ENCODE peak calls at places on chromosomes 16 and 17, in ten cellular contexts. K is A549; Y is fibroblast of lung; J is cardiac muscle cell; P is AG04450; C is effector memory CD4-positive, alpha-beta T cell; W is esophagus muscularis mucosa; U is left lung; H is GM23248; F is epithelial cell of prostate. T is an unnamed sample.

GRCh38 chr17:75182319-75182568 is 515 bp downstream of the SUMO2 start:
- DNase-seq in K (no peak), Y (no peak), J (no peak), P (no peak), C (no peak), W (no peak), U (peak), H (no peak), F (no peak), T (no peak)

GRCh38 chr17:79988163-79988971 is 47.3 kb downstream of the TBC1D16 start:
- DNase-seq in K (peak), Y (peak), J (peak), P (peak), C (no peak), W (no peak), U (peak), H (peak), F (no peak), T (no peak)

GRCh38 chr16:60902114-60902513 is 1134.1 kb downstream of the CDH8 start:
- DNase-seq in K (no peak), Y (no peak), J (no peak), P (no peak), C (no peak), W (no peak), U (no peak), H (no peak), F (no peak), T (no peak)

GRCh38 chr17:79793924-79794304 is 3.0 kb downstream of the CBX8 start:
- DNase-seq in K (peak), Y (peak), J (peak), P (peak), C (no peak), W (no peak), U (peak), H (peak), F (no peak), T (no peak)

GRCh38 chr17:49779730-49780220 is 8.7 kb upstream of the KAT7 start:
- DNase-seq in K (peak), Y (peak), J (peak), P (peak), C (no peak), W (no peak), U (no peak), H (peak), F (peak), T (peak)

GRCh38 chr16:47136101-47136820 is 7.5 kb downstream of the NETO2 start:
- DNase-seq in K (no peak), Y (peak), J (peak), P (no peak), C (no peak), W (no peak), U (no peak), H (peak), F (peak), T (no peak)

GRCh38 chr16:25253322-25253721 is 4.3 kb downstream of the ZKSCAN2 start:
- DNase-seq in K (no peak), Y (no peak), J (no peak), P (no peak), C (no peak), W (no peak), U (no peak), H (no peak), F (no peak), T (no peak)

GRCh38 chr17:82384051-82384729 is 12.6 kb downstream of the UTS2R start:
- DNase-seq in K (no peak), Y (no peak), J (no peak), P (no peak), C (no peak), W (no peak), U (peak), H (no peak), F (peak), T (no peak)

GRCh38 chr17:2048805-2049204 is 6.1 kb upstream of the HIC1 start:
- DNase-seq in K (no peak), Y (no peak), J (no peak), P (no peak), C (no peak), W (no peak), U (peak), H (peak), F (no peak), T (no peak)

GRCh38 chr16:19749571-19750080 is 31.6 kb downstream of the IQCK start:
- DNase-seq in K (no peak), Y (peak), J (no peak), P (no peak), C (no peak), W (no peak), U (no peak), H (no peak), F (no peak), T (no peak)

GRCh38 chr16:75019007-75019406 is 20.2 kb downstream of the ZNRF1 start:
- DNase-seq in K (no peak), Y (peak), J (no peak), P (no peak), C (no peak), W (no peak), U (no peak), H (no peak), F (no peak), T (no peak)

GRCh38 chr16:30010817-30011504 is at the start of gene DOC2A:
- DNase-seq in K (no peak), Y (no peak), J (no peak), P (no peak), C (no peak), W (no peak), U (peak), H (peak), F (no peak), T (no peak)

GRCh38 chr16:56645311-56645710 is 6.4 kb upstream of the MT1B start:
- DNase-seq in K (no peak), Y (no peak), J (no peak), P (no peak), C (no peak), W (no peak), U (no peak), H (no peak), F (no peak), T (no peak)

GRCh38 chr16:79104567-79104966 is 496.0 kb downstream of the MAF start:
- DNase-seq in K (no peak), Y (no peak), J (no peak), P (no peak), C (no peak), W (no peak), U (no peak), H (no peak), F (no peak), T (no peak)

GRCh38 chr16:2319606-2320005 is 20.9 kb downstream of the ABCA3 start:
- DNase-seq in K (no peak), Y (no peak), J (no peak), P (no peak), C (no peak), W (no peak), U (no peak), H (no peak), F (no peak), T (no peak)

GRCh38 chr17:7838291-7839075 is 4.5 kb downstream of the KDM6B start:
- DNase-seq in K (no peak), Y (peak), J (peak), P (no peak), C (no peak), W (no peak), U (no peak), H (peak), F (no peak), T (no peak)

GRCh38 chr16:22369221-22369811 is 5.1 kb downstream of the CDR2 start:
- DNase-seq in K (no peak), Y (peak), J (peak), P (peak), C (no peak), W (no peak), U (no peak), H (peak), F (no peak), T (peak)

DNA sequence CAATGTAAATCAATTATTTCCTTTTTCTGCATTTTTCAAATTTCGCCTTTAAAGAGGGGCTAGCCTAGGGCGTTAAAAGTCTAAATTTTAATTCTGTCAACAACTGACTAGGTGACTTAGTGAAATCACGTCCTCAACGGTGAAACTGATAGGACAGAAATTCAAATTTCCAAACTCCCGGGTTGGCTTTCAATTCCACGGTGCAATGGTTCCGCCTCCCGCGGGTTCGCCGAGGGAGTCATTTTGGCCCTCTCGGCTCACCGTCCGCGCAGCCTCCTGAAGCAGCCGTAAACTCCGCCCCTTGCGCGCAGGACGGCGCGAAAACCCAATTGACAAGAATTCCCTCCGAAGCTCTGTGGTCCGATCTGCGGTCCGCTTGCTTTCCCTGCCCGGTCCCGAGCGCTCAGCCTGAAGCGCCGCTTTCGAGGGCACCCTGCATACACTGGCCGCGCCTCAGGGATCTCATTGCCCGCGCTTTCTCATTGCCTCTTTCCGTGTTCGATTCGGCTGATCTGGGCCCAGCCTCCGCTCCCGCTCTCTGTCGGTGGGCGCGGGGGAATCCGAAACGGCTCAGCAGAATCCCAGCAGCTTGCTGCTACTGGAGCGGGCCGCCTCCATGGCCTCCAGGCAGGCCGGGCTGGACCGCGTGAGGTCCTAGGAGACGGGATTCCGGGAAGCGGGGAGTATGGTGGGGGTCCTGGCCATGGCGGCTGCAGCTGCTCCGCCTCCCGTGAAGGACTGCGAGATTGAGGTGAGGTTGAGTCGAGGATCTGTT is at the start of gene ATAD5:
- DNase-seq in K (peak), Y (peak), J (peak), P (peak), C (peak), W (peak), U (peak), H (peak), F (no peak), T (peak)
- H3K27ac ChIP-seq in K (peak), Y (peak), J (peak), P (no peak), C (peak), W (peak), U (no peak), H (peak), F (peak), T (peak)

DNA sequence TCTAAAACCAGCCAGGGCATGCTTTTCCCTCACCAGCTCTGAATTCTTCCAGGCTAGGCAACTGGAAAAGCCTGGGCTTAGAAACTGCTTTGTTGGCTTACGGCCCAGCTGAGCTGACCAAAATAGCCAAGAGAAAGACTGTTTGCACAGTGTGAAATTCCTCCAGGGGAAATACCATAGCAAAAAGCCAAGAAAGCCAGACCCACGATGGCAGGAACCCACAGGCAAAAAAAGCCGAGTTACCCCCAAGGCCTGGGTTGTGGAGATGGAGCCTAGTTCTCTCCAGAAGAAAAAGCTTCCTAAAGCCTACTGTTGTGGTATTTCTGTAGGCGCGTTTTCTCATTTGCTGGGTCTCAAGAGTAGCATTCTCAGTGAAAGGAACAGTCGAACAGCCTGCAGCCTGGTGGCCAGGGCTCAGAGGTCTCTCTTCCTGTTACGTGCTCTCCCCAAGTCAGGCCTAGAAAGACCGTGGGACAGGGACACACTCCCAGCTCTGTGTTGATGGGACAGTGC is 9.2 kb downstream of the SP2 start:
- DNase-seq in K (no peak), Y (peak), J (peak), P (peak), C (no peak), W (no peak), U (no peak), H (peak), F (no peak), T (no peak)
- H3K27ac ChIP-seq in K (no peak), Y (no peak), J (peak), P (peak), C (no peak), W (peak), U (peak), H (peak), F (peak), T (peak)

GRCh38 chr17:73356561-73357170 is 44.9 kb upstream of the CDC42EP4 start:
- DNase-seq in K (no peak), Y (no peak), J (no peak), P (no peak), C (no peak), W (no peak), U (peak), H (no peak), F (no peak), T (no peak)
- H3K27ac ChIP-seq in K (no peak), Y (no peak), J (no peak), P (no peak), C (no peak), W (peak), U (no peak), H (no peak), F (no peak), T (no peak)

GRCh38 chr16:67856927-67857546 is 9.5 kb upstream of the CENPT start:
- DNase-seq in K (no peak), Y (no peak), J (no peak), P (no peak), C (no peak), W (no peak), U (no peak), H (no peak), F (no peak), T (no peak)
- H3K27ac ChIP-seq in K (no peak), Y (peak), J (no peak), P (peak), C (peak), W (peak), U (peak), H (peak), F (peak), T (no peak)

GRCh38 chr17:62892870-62893338 is 73.1 kb upstream of the TANC2 start:
- DNase-seq in K (peak), Y (peak), J (peak), P (peak), C (peak), W (no peak), U (no peak), H (peak), F (peak), T (peak)

GRCh38 chr17:62888148-62888547 is 77.9 kb upstream of the TANC2 start:
- DNase-seq in K (no peak), Y (peak), J (no peak), P (no peak), C (no peak), W (no peak), U (no peak), H (no peak), F (no peak), T (peak)

GRCh38 chr17:62892069-62892675 is 73.9 kb upstream of the TANC2 start:
- DNase-seq in K (no peak), Y (peak), J (no peak), P (no peak), C (no peak), W (no peak), U (no peak), H (no peak), F (no peak), T (no peak)

GRCh38 chr17:62895256-62895649 is 70.8 kb upstream of the TANC2 start:
- DNase-seq in K (no peak), Y (no peak), J (no peak), P (no peak), C (no peak), W (no peak), U (no peak), H (no peak), F (no peak), T (no peak)

GRCh38 chr17:62891659-62892058 is 74.4 kb upstream of the TANC2 start:
- DNase-seq in K (no peak), Y (no peak), J (no peak), P (no peak), C (no peak), W (no peak), U (no peak), H (no peak), F (no peak), T (no peak)
- H3K27ac ChIP-seq in K (peak), Y (no peak), J (peak), P (no peak), C (no peak), W (no peak), U (peak), H (no peak), F (peak), T (no peak)

DNA sequence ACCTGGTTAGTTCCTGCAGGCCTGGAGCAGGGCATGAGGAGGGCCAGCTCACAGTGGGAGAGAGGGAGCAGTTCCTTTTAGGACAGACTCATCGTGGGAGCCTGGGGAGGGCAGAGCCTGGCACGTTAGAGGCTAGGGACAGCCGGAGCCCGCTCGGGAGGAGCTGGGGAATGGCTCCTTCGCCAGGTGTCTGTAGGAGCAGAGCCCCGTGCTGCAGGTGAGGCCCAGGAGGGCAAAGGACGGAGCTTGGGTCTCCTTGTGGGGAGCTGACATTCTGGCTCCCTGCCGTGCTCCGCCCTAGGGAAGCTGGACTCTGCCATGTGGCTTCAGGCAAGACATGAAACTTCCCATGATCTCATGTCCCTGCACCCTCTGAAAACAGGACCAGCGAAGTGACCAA is 18.7 kb upstream of the MTSS2 start:
- DNase-seq in K (no peak), Y (no peak), J (no peak), P (no peak), C (no peak), W (no peak), U (no peak), H (peak), F (no peak), T (no peak)
- H3K27ac ChIP-seq in K (peak), Y (peak), J (no peak), P (peak), C (no peak), W (peak), U (no peak), H (peak), F (no peak), T (no peak)

DNA sequence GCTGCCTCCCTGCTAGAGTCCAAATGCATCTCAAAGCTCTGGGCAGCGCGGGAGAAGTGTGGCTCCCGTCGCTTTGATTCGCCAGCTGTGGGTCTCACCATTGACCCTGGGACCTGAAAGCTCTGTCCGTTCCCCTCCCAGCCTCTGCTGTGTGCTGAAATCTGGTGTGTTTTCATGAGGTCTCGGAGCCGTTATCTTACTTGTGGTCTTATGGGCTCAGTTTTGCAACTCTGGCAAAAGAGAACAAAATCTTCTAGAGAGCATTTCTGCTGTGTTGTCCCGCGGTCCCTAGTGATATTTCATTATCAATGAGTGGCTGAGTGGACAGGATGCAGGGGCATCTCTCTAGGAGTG is 13.3 kb downstream of the CRISPLD2 start:
- DNase-seq in K (no peak), Y (no peak), J (peak), P (no peak), C (no peak), W (no peak), U (no peak), H (no peak), F (no peak), T (no peak)
- H3K27ac ChIP-seq in K (no peak), Y (peak), J (no peak), P (peak), C (no peak), W (peak), U (peak), H (peak), F (no peak), T (no peak)